ENCODE peak calls at places on chromosomes 12 and 14, in four cellular contexts. L, U, K and C are unnamed samples.

GRCh38 chr12:75720807-75721206 is 209.4 kb upstream of the KRR1 start:
- DNase-seq in L (no peak), U (no peak), K (peak), C (peak)

GRCh38 chr12:12645485-12645884 is 33.8 kb downstream of the CREBL2 start:
- DNase-seq in L (peak), U (no peak), K (peak), C (no peak)

GRCh38 chr14:23483216-23483854 is 13.8 kb downstream of the NGDN start:
- DNase-seq in L (peak), U (no peak), K (peak), C (no peak)

GRCh38 chr12:64701283-64701682 is 57.9 kb downstream of the GNS start:
- DNase-seq in L (no peak), U (no peak), K (no peak), C (no peak)

GRCh38 chr12:55874465-55874864 is 31.7 kb upstream of the MMP19 start:
- DNase-seq in L (no peak), U (no peak), K (no peak), C (no peak)

GRCh38 chr14:64503434-64504309 is at the start of gene ZBTB25:
- DNase-seq in L (peak), U (peak), K (peak), C (peak)

GRCh38 chr14:93105362-93105761 is 10.4 kb downstream of the ITPK1 start:
- DNase-seq in L (no peak), U (peak), K (peak), C (no peak)

GRCh38 chr14:65549429-65549828 is 136.9 kb downstream of the FUT8 start:
- DNase-seq in L (no peak), U (no peak), K (no peak), C (no peak)

GRCh38 chr12:9041321-9041720 is 52.0 kb downstream of the KLRG1 start:
- DNase-seq in L (no peak), U (no peak), K (peak), C (no peak)

GRCh38 chr14:102891556-102891955 is 30.9 kb upstream of the AMN start:
- DNase-seq in L (no peak), U (no peak), K (peak), C (no peak)

GRCh38 chr12:14986449-14986848 is 13.6 kb downstream of the PDE6H start:
- DNase-seq in L (no peak), U (no peak), K (no peak), C (no peak)
- TF ChIP-seq CTCF in L (no peak), U (no peak), K (peak), C (no peak)

GRCh38 chr14:53927171-53927570 is 29.5 kb downstream of the BMP4 start:
- DNase-seq in L (no peak), U (no peak), K (peak), C (no peak)

GRCh38 chr14:53932966-53933365 is 23.7 kb downstream of the BMP4 start:
- DNase-seq in L (no peak), U (no peak), K (no peak), C (no peak)

GRCh38 chr14:53925201-53925766 is 31.3 kb downstream of the BMP4 start:
- DNase-seq in L (no peak), U (no peak), K (no peak), C (no peak)

GRCh38 chr14:53934778-53935414 is 21.7 kb downstream of the BMP4 start:
- DNase-seq in L (no peak), U (no peak), K (peak), C (no peak)

GRCh38 chr14:53929871-53930685 is 26.5 kb downstream of the BMP4 start:
- DNase-seq in L (peak), U (no peak), K (peak), C (no peak)
- TF ChIP-seq CTCF in L (peak), U (no peak), K (peak), C (no peak)

GRCh38 chr14:61761557-61761956 is 663 bp upstream of the SNAPC1 start:
- DNase-seq in L (no peak), U (peak), K (no peak), C (no peak)
- TF ChIP-seq CTCF in L (no peak), U (no peak), K (peak), C (no peak)

GRCh38 chr12:3535431-3535841 is 44.4 kb downstream of the PRMT8 start:
- DNase-seq in L (no peak), U (no peak), K (no peak), C (peak)

GRCh38 chr12:3532931-3533702 is 42.1 kb downstream of the PRMT8 start:
- DNase-seq in L (no peak), U (no peak), K (no peak), C (peak)

GRCh38 chr12:3531496-3531895 is 40.5 kb downstream of the PRMT8 start:
- DNase-seq in L (no peak), U (no peak), K (no peak), C (no peak)

GRCh38 chr12:3534511-3534910 is 43.5 kb downstream of the PRMT8 start:
- DNase-seq in L (no peak), U (no peak), K (no peak), C (peak)

GRCh38 chr12:3533703-3534386 is 42.8 kb downstream of the PRMT8 start:
- DNase-seq in L (no peak), U (no peak), K (peak), C (no peak)
- TF ChIP-seq CTCF in L (no peak), U (no peak), K (no peak), C (no peak)